ENCODE peak calls at places on chromosomes 16 and 17, in eight cellular contexts. One of them, this sample, is unnamed.
A peak's percentile ranks its signal among the peaks of the same experiment; 100 is the strongest.

GRCh38 chr16:47392114-47392513 is 68.7 kb downstream of the ITFG1 start:
- DNase-seq in cardiac muscle cell: no peak
- DNase-seq in cardiac fibroblast: peak; percentile 5
- DNase-seq in adipocyte: no peak
- DNase-seq in Kasumi-1: peak; percentile 100
- DNase-seq in T follicular helper cell: no peak
- DNase-seq in activated CD4-positive, alpha-beta memory T cell treated with anti-CD3 and anti-CD28 coated beads for 36 hours: peak; percentile 14
- DNase-seq in stimulated activated naive CD8-positive, alpha-beta T cell treated with anti-CD3 and anti-CD28 coated beads, Interleukin-15, Interleukin-2, amounts not matched to agents 100 U/mL and 50 U/mL, for 24 hours: peak; percentile 3
- DNase-seq in this sample: no peak

GRCh38 chr16:67967956-67968439 is 439 bp downstream of the SLC12A4 start:
- DNase-seq in activated CD4-positive, alpha-beta memory T cell treated with anti-CD3 and anti-CD28 coated beads for 36 hours: peak; percentile 47
- DNase-seq in cardiac muscle cell: no peak
- DNase-seq in adipocyte: peak; percentile 86
- DNase-seq in cardiac fibroblast: no peak
- DNase-seq in Kasumi-1: peak; percentile 35
- DNase-seq in T follicular helper cell: peak; percentile 7
- DNase-seq in stimulated activated naive CD8-positive, alpha-beta T cell treated with anti-CD3 and anti-CD28 coated beads, Interleukin-15, Interleukin-2, amounts not matched to agents 100 U/mL and 50 U/mL, for 24 hours: peak; percentile 56
- DNase-seq in this sample: no peak

GRCh38 chr16:22386976-22387375 is 12.6 kb upstream of the CDR2 start:
- DNase-seq in Kasumi-1: no peak
- DNase-seq in stimulated activated naive CD8-positive, alpha-beta T cell treated with anti-CD3 and anti-CD28 coated beads, Interleukin-15, Interleukin-2, amounts not matched to agents 100 U/mL and 50 U/mL, for 24 hours: no peak
- DNase-seq in cardiac fibroblast: peak; percentile 95
- DNase-seq in adipocyte: peak; percentile 92
- DNase-seq in activated CD4-positive, alpha-beta memory T cell treated with anti-CD3 and anti-CD28 coated beads for 36 hours: no peak
- DNase-seq in T follicular helper cell: no peak
- DNase-seq in cardiac muscle cell: no peak
- DNase-seq in this sample: no peak

GRCh38 chr17:68849673-68850260 is 105.4 kb downstream of the ABCA8 start:
- DNase-seq in cardiac muscle cell: no peak
- DNase-seq in adipocyte: no peak
- DNase-seq in activated CD4-positive, alpha-beta memory T cell treated with anti-CD3 and anti-CD28 coated beads for 36 hours: no peak
- DNase-seq in T follicular helper cell: no peak
- DNase-seq in Kasumi-1: no peak
- DNase-seq in cardiac fibroblast: no peak
- DNase-seq in stimulated activated naive CD8-positive, alpha-beta T cell treated with anti-CD3 and anti-CD28 coated beads, Interleukin-15, Interleukin-2, amounts not matched to agents 100 U/mL and 50 U/mL, for 24 hours: no peak
- DNase-seq in this sample: no peak

GRCh38 chr16:19113577-19114358 is at the start of gene ITPRIPL2:
- DNase-seq in cardiac fibroblast: peak; percentile 97
- DNase-seq in activated CD4-positive, alpha-beta memory T cell treated with anti-CD3 and anti-CD28 coated beads for 36 hours: peak; percentile 31
- DNase-seq in cardiac muscle cell: peak; percentile 71
- DNase-seq in Kasumi-1: peak; percentile 37
- DNase-seq in stimulated activated naive CD8-positive, alpha-beta T cell treated with anti-CD3 and anti-CD28 coated beads, Interleukin-15, Interleukin-2, amounts not matched to agents 100 U/mL and 50 U/mL, for 24 hours: peak; percentile 43
- DNase-seq in T follicular helper cell: no peak
- DNase-seq in adipocyte: peak; percentile 96
- DNase-seq in this sample: peak; percentile 95

GRCh38 chr17:80381416-80381923 is 33.5 kb upstream of the ENDOV start:
- DNase-seq in adipocyte: no peak
- DNase-seq in stimulated activated naive CD8-positive, alpha-beta T cell treated with anti-CD3 and anti-CD28 coated beads, Interleukin-15, Interleukin-2, amounts not matched to agents 100 U/mL and 50 U/mL, for 24 hours: no peak
- DNase-seq in cardiac muscle cell: no peak
- DNase-seq in Kasumi-1: no peak
- DNase-seq in cardiac fibroblast: no peak
- DNase-seq in activated CD4-positive, alpha-beta memory T cell treated with anti-CD3 and anti-CD28 coated beads for 36 hours: no peak
- DNase-seq in T follicular helper cell: no peak
- DNase-seq in this sample: peak; percentile 43

GRCh38 chr17:6456914-6457687 is 12.8 kb downstream of the PIMREG start:
- DNase-seq in Kasumi-1: no peak
- DNase-seq in activated CD4-positive, alpha-beta memory T cell treated with anti-CD3 and anti-CD28 coated beads for 36 hours: no peak
- DNase-seq in T follicular helper cell: no peak
- DNase-seq in stimulated activated naive CD8-positive, alpha-beta T cell treated with anti-CD3 and anti-CD28 coated beads, Interleukin-15, Interleukin-2, amounts not matched to agents 100 U/mL and 50 U/mL, for 24 hours: no peak
- DNase-seq in cardiac fibroblast: peak; percentile 65
- DNase-seq in adipocyte: peak; percentile 18
- DNase-seq in cardiac muscle cell: no peak
- DNase-seq in this sample: no peak

GRCh38 chr17:55432358-55433028 is 10.9 kb upstream of the MMD start:
- DNase-seq in T follicular helper cell: no peak
- DNase-seq in Kasumi-1: no peak
- DNase-seq in stimulated activated naive CD8-positive, alpha-beta T cell treated with anti-CD3 and anti-CD28 coated beads, Interleukin-15, Interleukin-2, amounts not matched to agents 100 U/mL and 50 U/mL, for 24 hours: no peak
- DNase-seq in adipocyte: no peak
- DNase-seq in cardiac fibroblast: peak; percentile 32
- DNase-seq in cardiac muscle cell: no peak
- DNase-seq in activated CD4-positive, alpha-beta memory T cell treated with anti-CD3 and anti-CD28 coated beads for 36 hours: peak; percentile 13
- DNase-seq in this sample: no peak

GRCh38 chr16:17414421-17414820 is 56.3 kb downstream of the XYLT1 start:
- DNase-seq in stimulated activated naive CD8-positive, alpha-beta T cell treated with anti-CD3 and anti-CD28 coated beads, Interleukin-15, Interleukin-2, amounts not matched to agents 100 U/mL and 50 U/mL, for 24 hours: peak; percentile 37
- DNase-seq in T follicular helper cell: no peak
- DNase-seq in adipocyte: no peak
- DNase-seq in cardiac fibroblast: no peak
- DNase-seq in activated CD4-positive, alpha-beta memory T cell treated with anti-CD3 and anti-CD28 coated beads for 36 hours: peak; percentile 73
- DNase-seq in Kasumi-1: no peak
- DNase-seq in cardiac muscle cell: no peak
- DNase-seq in this sample: no peak